ENCODE peak calls at places on chromosomes 5 and 9, in five cellular contexts. One of them, this sample, is unnamed.

GRCh38 chr9:69621735-69622460 is 50.3 kb downstream of the APBA1 start:
- DNase-seq in HCT116: no peak
- DNase-seq in stimulated activated naive CD4-positive, alpha-beta T cell: no peak
- DNase-seq in activated T-cell treated with anti-CD3 and anti-CD28 coated beads, Interleukin-2, amount 50 U/mL, for 1 hour: no peak
- DNase-seq in CD4-positive, CD25-positive, alpha-beta regulatory T cell: no peak
- DNase-seq in this sample: no peak

GRCh38 chr5:68251386-68251785 is 35.8 kb downstream of the PIK3R1 start:
- DNase-seq in CD4-positive, CD25-positive, alpha-beta regulatory T cell: peak; percentile 36
- DNase-seq in HCT116: no peak
- DNase-seq in activated T-cell treated with anti-CD3 and anti-CD28 coated beads, Interleukin-2, amount 50 U/mL, for 1 hour: peak; percentile 56
- DNase-seq in stimulated activated naive CD4-positive, alpha-beta T cell: peak; percentile 37
- DNase-seq in this sample: no peak

GRCh38 chr9:112032009-112032408 is 135.4 kb downstream of the UGCG start:
- DNase-seq in activated T-cell treated with anti-CD3 and anti-CD28 coated beads, Interleukin-2, amount 50 U/mL, for 1 hour: no peak
- DNase-seq in HCT116: no peak
- DNase-seq in CD4-positive, CD25-positive, alpha-beta regulatory T cell: no peak
- DNase-seq in stimulated activated naive CD4-positive, alpha-beta T cell: no peak
- DNase-seq in this sample: peak; percentile 56

GRCh38 chr5:134133995-134134541 is 19.6 kb downstream of the TCF7 start:
- DNase-seq in stimulated activated naive CD4-positive, alpha-beta T cell: no peak
- DNase-seq in HCT116: no peak
- DNase-seq in CD4-positive, CD25-positive, alpha-beta regulatory T cell: no peak
- DNase-seq in activated T-cell treated with anti-CD3 and anti-CD28 coated beads, Interleukin-2, amount 50 U/mL, for 1 hour: no peak
- DNase-seq in this sample: no peak

GRCh38 chr5:83467315-83468044 is 4.1 kb upstream of the VCAN start:
- DNase-seq in activated T-cell treated with anti-CD3 and anti-CD28 coated beads, Interleukin-2, amount 50 U/mL, for 1 hour: no peak
- DNase-seq in HCT116: no peak
- DNase-seq in CD4-positive, CD25-positive, alpha-beta regulatory T cell: no peak
- DNase-seq in stimulated activated naive CD4-positive, alpha-beta T cell: no peak
- DNase-seq in this sample: no peak

GRCh38 chr9:123562844-123563346 is 206.9 kb downstream of the CRB2 start:
- DNase-seq in activated T-cell treated with anti-CD3 and anti-CD28 coated beads, Interleukin-2, amount 50 U/mL, for 1 hour: no peak
- DNase-seq in stimulated activated naive CD4-positive, alpha-beta T cell: no peak
- DNase-seq in CD4-positive, CD25-positive, alpha-beta regulatory T cell: no peak
- DNase-seq in HCT116: no peak
- DNase-seq in this sample: no peak

GRCh38 chr5:74311961-74312360 is 328.6 kb downstream of the ENC1 start:
- DNase-seq in activated T-cell treated with anti-CD3 and anti-CD28 coated beads, Interleukin-2, amount 50 U/mL, for 1 hour: no peak
- DNase-seq in stimulated activated naive CD4-positive, alpha-beta T cell: no peak
- DNase-seq in CD4-positive, CD25-positive, alpha-beta regulatory T cell: no peak
- DNase-seq in HCT116: no peak
- DNase-seq in this sample: no peak

GRCh38 chr9:79489241-79490000 is 82.3 kb upstream of the TLE4 start:
- DNase-seq in stimulated activated naive CD4-positive, alpha-beta T cell: no peak
- DNase-seq in activated T-cell treated with anti-CD3 and anti-CD28 coated beads, Interleukin-2, amount 50 U/mL, for 1 hour: no peak
- DNase-seq in HCT116: no peak
- DNase-seq in CD4-positive, CD25-positive, alpha-beta regulatory T cell: no peak
- DNase-seq in this sample: no peak

GRCh38 chr9:130610862-130611689 is 31.7 kb downstream of the FUBP3 start:
- DNase-seq in HCT116: no peak
- DNase-seq in CD4-positive, CD25-positive, alpha-beta regulatory T cell: no peak
- DNase-seq in activated T-cell treated with anti-CD3 and anti-CD28 coated beads, Interleukin-2, amount 50 U/mL, for 1 hour: no peak
- DNase-seq in stimulated activated naive CD4-positive, alpha-beta T cell: no peak
- DNase-seq in this sample: no peak

GRCh38 chr5:172506921-172507320 is 52.6 kb upstream of the SH3PXD2B start:
- DNase-seq in stimulated activated naive CD4-positive, alpha-beta T cell: no peak
- DNase-seq in CD4-positive, CD25-positive, alpha-beta regulatory T cell: no peak
- DNase-seq in HCT116: no peak
- DNase-seq in activated T-cell treated with anti-CD3 and anti-CD28 coated beads, Interleukin-2, amount 50 U/mL, for 1 hour: no peak
- DNase-seq in this sample: no peak

GRCh38 chr5:170753311-170753710 is 30.2 kb upstream of the GABRP start:
- DNase-seq in activated T-cell treated with anti-CD3 and anti-CD28 coated beads, Interleukin-2, amount 50 U/mL, for 1 hour: no peak
- DNase-seq in CD4-positive, CD25-positive, alpha-beta regulatory T cell: no peak
- DNase-seq in HCT116: no peak
- DNase-seq in stimulated activated naive CD4-positive, alpha-beta T cell: no peak
- DNase-seq in this sample: no peak

This sample was measured in B cell.